ENCODE peak calls at places on chromosome 16, in six cellular contexts. One of them, this sample, is unnamed.

GRCh38 chr16:12741176-12741575 is 62.5 kb downstream of the CPPED1 start:
- DNase-seq in A549: no peak
- DNase-seq in K562: no peak
- DNase-seq in endothelial cell of umbilical vein: no peak
- DNase-seq in HepG2: no peak
- DNase-seq in GM12878: no peak
- DNase-seq in this sample: no peak

GRCh38 chr16:74868501-74868900 is 93.9 kb upstream of the FA2H start:
- DNase-seq in A549: no peak
- DNase-seq in K562: no peak
- DNase-seq in endothelial cell of umbilical vein: peak; percentile 75
- DNase-seq in HepG2: peak; percentile 76
- DNase-seq in GM12878: no peak
- DNase-seq in this sample: no peak

GRCh38 chr16:11098601-11099377 is 154.4 kb downstream of the CLEC16A start:
- DNase-seq in A549: no peak
- DNase-seq in K562: no peak
- DNase-seq in endothelial cell of umbilical vein: no peak
- DNase-seq in HepG2: no peak
- DNase-seq in GM12878: no peak
- DNase-seq in this sample: no peak

GRCh38 chr16:55340445-55340844 is 16.4 kb downstream of the IRX6 start:
- DNase-seq in A549: no peak
- DNase-seq in K562: no peak
- DNase-seq in endothelial cell of umbilical vein: no peak
- DNase-seq in HepG2: no peak
- DNase-seq in GM12878: no peak
- DNase-seq in this sample: no peak

GRCh38 chr16:90019543-90020259 is 445 bp upstream of the DBNDD1 start:
- DNase-seq in A549: peak; percentile 47
- DNase-seq in K562: peak; percentile 96
- DNase-seq in endothelial cell of umbilical vein: peak; percentile 30
- DNase-seq in HepG2: peak; percentile 67
- DNase-seq in GM12878: no peak
- DNase-seq in this sample: peak; percentile 53

GRCh38 chr16:82987767-82988166 is 361.0 kb downstream of the CDH13 start:
- DNase-seq in A549: no peak
- DNase-seq in K562: no peak
- DNase-seq in endothelial cell of umbilical vein: no peak
- DNase-seq in HepG2: no peak
- DNase-seq in GM12878: no peak
- DNase-seq in this sample: no peak

GRCh38 chr16:58832496-58832895 is 98.4 kb upstream of the GOT2 start:
- DNase-seq in A549: no peak
- DNase-seq in K562: no peak
- DNase-seq in endothelial cell of umbilical vein: no peak
- DNase-seq in HepG2: no peak
- DNase-seq in GM12878: no peak
- DNase-seq in this sample: no peak

GRCh38 chr16:19210968-19211367 is 42.9 kb downstream of the SYT17 start:
- DNase-seq in A549: no peak
- DNase-seq in K562: no peak
- DNase-seq in endothelial cell of umbilical vein: no peak
- DNase-seq in HepG2: no peak
- DNase-seq in GM12878: peak; percentile 63
- DNase-seq in this sample: no peak

GRCh38 chr16:30567991-30568638 is 3.4 kb downstream of the ZNF688 start:
- DNase-seq in A549: peak; percentile 78
- DNase-seq in K562: no peak
- DNase-seq in endothelial cell of umbilical vein: no peak
- DNase-seq in HepG2: peak; percentile 62
- DNase-seq in GM12878: peak; percentile 66
- DNase-seq in this sample: peak; percentile 88

GRCh38 chr16:31143036-31143888 is 6.6 kb downstream of the PRSS36 start:
- DNase-seq in A549: no peak
- DNase-seq in K562: peak; percentile 5
- DNase-seq in endothelial cell of umbilical vein: no peak
- DNase-seq in HepG2: no peak
- DNase-seq in GM12878: no peak
- DNase-seq in this sample: no peak

GRCh38 chr16:11619327-11619851 is 32.7 kb upstream of the LITAF start:
- DNase-seq in A549: no peak
- DNase-seq in K562: no peak
- DNase-seq in endothelial cell of umbilical vein: no peak
- DNase-seq in HepG2: no peak
- DNase-seq in GM12878: peak; percentile 37
- DNase-seq in this sample: peak; percentile 59

GRCh38 chr16:11111891-11112634 is 143.9 kb downstream of the SOCS1 start:
- DNase-seq in A549: no peak
- DNase-seq in K562: no peak
- DNase-seq in endothelial cell of umbilical vein: no peak
- DNase-seq in HepG2: no peak
- DNase-seq in GM12878: no peak
- DNase-seq in this sample: no peak

GRCh38 chr16:977896-978295 is 3.7 kb upstream of the SOX8 start:
- DNase-seq in A549: no peak
- DNase-seq in K562: no peak
- DNase-seq in endothelial cell of umbilical vein: no peak
- DNase-seq in HepG2: no peak
- DNase-seq in GM12878: no peak
- DNase-seq in this sample: no peak

GRCh38 chr16:52545544-52546262 is 1.2 kb downstream of the TOX3 start:
- DNase-seq in A549: no peak
- DNase-seq in K562: no peak
- DNase-seq in endothelial cell of umbilical vein: no peak
- DNase-seq in HepG2: no peak
- DNase-seq in GM12878: no peak
- DNase-seq in this sample: no peak

GRCh38 chr16:61957075-61957474 is 79.2 kb downstream of the CDH8 start:
- DNase-seq in A549: no peak
- DNase-seq in K562: no peak
- DNase-seq in endothelial cell of umbilical vein: no peak
- DNase-seq in HepG2: no peak
- DNase-seq in GM12878: no peak
- DNase-seq in this sample: no peak

GRCh38 chr16:14629612-14629918 is 495 bp downstream of the PARN start:
- DNase-seq in A549: no peak
- DNase-seq in K562: peak; percentile 61
- DNase-seq in endothelial cell of umbilical vein: peak; percentile 25
- DNase-seq in HepG2: no peak
- DNase-seq in GM12878: no peak
- DNase-seq in this sample: no peak
- TF ChIP-seq MYC in A549: no peak
- TF ChIP-seq MYC in K562: no peak
- TF ChIP-seq MYC in endothelial cell of umbilical vein: no peak
- TF ChIP-seq MYC in HepG2: no peak
- TF ChIP-seq MYC in GM12878: no peak
- TF ChIP-seq MYC in this sample: no peak

DNA sequence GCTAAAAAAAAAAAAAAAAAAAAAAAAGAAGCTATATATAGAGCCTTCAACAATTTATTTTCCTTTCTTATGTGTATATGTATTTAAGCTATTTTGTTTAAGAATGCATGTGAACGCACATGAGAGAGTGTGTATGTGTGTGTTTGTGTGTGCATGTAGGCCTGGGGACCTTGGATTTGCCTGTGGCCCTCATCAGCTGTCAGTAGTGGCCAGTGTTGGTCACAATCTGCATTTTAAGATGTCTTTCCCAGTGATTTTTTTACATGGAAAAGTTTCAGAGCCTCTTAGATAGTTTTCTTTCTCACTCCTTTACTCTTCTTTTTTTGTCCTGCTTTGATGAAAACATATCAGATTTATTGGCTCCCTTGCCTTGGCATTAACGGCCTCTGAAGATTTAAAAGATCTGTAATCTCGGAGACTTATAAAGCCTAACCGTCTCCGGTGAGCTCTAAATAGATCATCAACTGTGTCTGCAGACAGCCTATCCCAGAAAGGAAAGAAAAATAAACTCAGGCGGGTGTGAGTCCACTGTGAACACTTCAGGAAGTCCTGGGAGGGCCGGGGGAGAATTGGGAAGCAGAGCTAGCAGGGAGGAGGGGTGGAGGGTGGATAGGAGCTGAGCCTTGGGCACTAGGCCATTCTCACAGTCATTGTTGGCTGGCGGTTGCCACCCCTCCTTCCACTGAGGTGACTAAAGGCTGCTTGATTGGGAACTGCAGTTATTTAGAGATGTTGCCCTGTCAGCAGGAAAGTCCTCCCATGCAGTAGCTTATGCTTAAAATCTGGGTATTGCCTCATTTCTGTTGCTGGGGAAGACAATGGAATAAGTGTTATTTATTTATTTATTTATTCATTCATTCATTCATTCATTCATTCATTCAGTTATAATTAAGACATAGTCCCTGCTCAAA is 86.8 kb downstream of the WWP2 start:
- DNase-seq in A549: no peak
- DNase-seq in K562: no peak
- DNase-seq in endothelial cell of umbilical vein: peak; percentile 94
- DNase-seq in HepG2: no peak
- DNase-seq in GM12878: no peak
- DNase-seq in this sample: no peak
- TF ChIP-seq MYC in A549: no peak
- TF ChIP-seq MYC in K562: no peak
- TF ChIP-seq MYC in endothelial cell of umbilical vein: no peak
- TF ChIP-seq MYC in HepG2: no peak
- TF ChIP-seq MYC in GM12878: no peak
- TF ChIP-seq MYC in this sample: no peak

GRCh38 chr16:87628940-87629339 is 26.6 kb downstream of the JPH3 start:
- DNase-seq in A549: peak; percentile 63
- DNase-seq in K562: no peak
- DNase-seq in endothelial cell of umbilical vein: no peak
- DNase-seq in HepG2: no peak
- DNase-seq in GM12878: no peak
- DNase-seq in this sample: peak; percentile 73
- TF ChIP-seq MYC in A549: no peak
- TF ChIP-seq MYC in K562: no peak
- TF ChIP-seq MYC in endothelial cell of umbilical vein: no peak
- TF ChIP-seq MYC in HepG2: no peak
- TF ChIP-seq MYC in GM12878: no peak
- TF ChIP-seq MYC in this sample: no peak

GRCh38 chr16:73066321-73066926 is 18.5 kb upstream of the ZFHX3 start:
- DNase-seq in A549: no peak
- DNase-seq in K562: no peak
- DNase-seq in endothelial cell of umbilical vein: no peak
- DNase-seq in HepG2: no peak
- DNase-seq in GM12878: no peak
- DNase-seq in this sample: no peak
- TF ChIP-seq MYC in A549: no peak
- TF ChIP-seq MYC in K562: no peak
- TF ChIP-seq MYC in endothelial cell of umbilical vein: no peak
- TF ChIP-seq MYC in HepG2: no peak
- TF ChIP-seq MYC in GM12878: no peak
- TF ChIP-seq MYC in this sample: no peak

GRCh38 chr16:69404275-69404805 is 18.5 kb upstream of the TERF2 start:
- DNase-seq in A549: peak; percentile 89
- DNase-seq in K562: peak; percentile 59
- DNase-seq in endothelial cell of umbilical vein: peak; percentile 95
- DNase-seq in HepG2: peak; percentile 94
- DNase-seq in GM12878: no peak
- DNase-seq in this sample: no peak
- TF ChIP-seq MYC in A549: no peak
- TF ChIP-seq MYC in K562: no peak
- TF ChIP-seq MYC in endothelial cell of umbilical vein: no peak
- TF ChIP-seq MYC in HepG2: no peak
- TF ChIP-seq MYC in GM12878: no peak
- TF ChIP-seq MYC in this sample: no peak

GRCh38 chr16:64150193-64150592 is 971.7 kb downstream of the CDH11 start:
- DNase-seq in A549: no peak
- DNase-seq in K562: no peak
- DNase-seq in endothelial cell of umbilical vein: peak; percentile 15
- DNase-seq in HepG2: no peak
- DNase-seq in GM12878: no peak
- DNase-seq in this sample: no peak
- TF ChIP-seq MYC in A549: no peak
- TF ChIP-seq MYC in K562: no peak
- TF ChIP-seq MYC in endothelial cell of umbilical vein: no peak
- TF ChIP-seq MYC in HepG2: no peak
- TF ChIP-seq MYC in GM12878: no peak
- TF ChIP-seq MYC in this sample: no peak

GRCh38 chr16:67372664-67373063 is 20.6 kb downstream of the TPPP3 start:
- DNase-seq in A549: peak; percentile 41
- DNase-seq in K562: no peak
- DNase-seq in endothelial cell of umbilical vein: peak; percentile 40
- DNase-seq in HepG2: no peak
- DNase-seq in GM12878: no peak
- DNase-seq in this sample: peak; percentile 56
- TF ChIP-seq MYC in A549: no peak
- TF ChIP-seq MYC in K562: no peak
- TF ChIP-seq MYC in endothelial cell of umbilical vein: no peak
- TF ChIP-seq MYC in HepG2: no peak
- TF ChIP-seq MYC in GM12878: no peak
- TF ChIP-seq MYC in this sample: no peak